ENCODE peak calls at places on chromosomes 11 and 22, in six cellular contexts. One of them, this sample, is unnamed.

GRCh38 chr11:22169833-22170232 is 23.1 kb upstream of the ANO5 start:
- DNase-seq in amniotic epithelial cell: peak; percentile 1
- DNase-seq in NCI-H2029 treated with DMSO at 0.1 percent for 48 hours: peak; percentile 15
- DNase-seq in stimulated activated CD8-positive, alpha-beta memory T cell treated with anti-CD3 and anti-CD28 coated beads, Interleukin-4, amount 100 ng/mL, for 1 hour: no peak
- DNase-seq in foreskin fibroblast: no peak
- DNase-seq in fibroblast of the aortic adventitia: no peak
- DNase-seq in this sample: peak; percentile 13

GRCh38 chr11:84142411-84142810 is 856.2 kb upstream of the CCDC90B start:
- DNase-seq in fibroblast of the aortic adventitia: no peak
- DNase-seq in foreskin fibroblast: no peak
- DNase-seq in NCI-H2029 treated with DMSO at 0.1 percent for 48 hours: no peak
- DNase-seq in amniotic epithelial cell: no peak
- DNase-seq in stimulated activated CD8-positive, alpha-beta memory T cell treated with anti-CD3 and anti-CD28 coated beads, Interleukin-4, amount 100 ng/mL, for 1 hour: no peak
- DNase-seq in this sample: no peak

GRCh38 chr11:76613901-76614300 is 56.6 kb downstream of the LRRC32 start:
- DNase-seq in foreskin fibroblast: no peak
- DNase-seq in NCI-H2029 treated with DMSO at 0.1 percent for 48 hours: no peak
- DNase-seq in amniotic epithelial cell: no peak
- DNase-seq in stimulated activated CD8-positive, alpha-beta memory T cell treated with anti-CD3 and anti-CD28 coated beads, Interleukin-4, amount 100 ng/mL, for 1 hour: no peak
- DNase-seq in fibroblast of the aortic adventitia: no peak
- DNase-seq in this sample: no peak

GRCh38 chr11:62578541-62578940 is 4.8 kb upstream of the EEF1G start:
- DNase-seq in NCI-H2029 treated with DMSO at 0.1 percent for 48 hours: no peak
- DNase-seq in stimulated activated CD8-positive, alpha-beta memory T cell treated with anti-CD3 and anti-CD28 coated beads, Interleukin-4, amount 100 ng/mL, for 1 hour: no peak
- DNase-seq in fibroblast of the aortic adventitia: no peak
- DNase-seq in foreskin fibroblast: no peak
- DNase-seq in amniotic epithelial cell: no peak
- DNase-seq in this sample: no peak

GRCh38 chr11:17479284-17480214 is 2.9 kb upstream of the ABCC8 start:
- DNase-seq in stimulated activated CD8-positive, alpha-beta memory T cell treated with anti-CD3 and anti-CD28 coated beads, Interleukin-4, amount 100 ng/mL, for 1 hour: no peak
- DNase-seq in amniotic epithelial cell: peak; percentile 22
- DNase-seq in NCI-H2029 treated with DMSO at 0.1 percent for 48 hours: peak; percentile 29
- DNase-seq in fibroblast of the aortic adventitia: peak; percentile 17
- DNase-seq in foreskin fibroblast: peak; percentile 12
- DNase-seq in this sample: peak; percentile 58

GRCh38 chr11:13324141-13324540 is 46.6 kb downstream of the BMAL1 start:
- DNase-seq in NCI-H2029 treated with DMSO at 0.1 percent for 48 hours: no peak
- DNase-seq in foreskin fibroblast: no peak
- DNase-seq in stimulated activated CD8-positive, alpha-beta memory T cell treated with anti-CD3 and anti-CD28 coated beads, Interleukin-4, amount 100 ng/mL, for 1 hour: no peak
- DNase-seq in amniotic epithelial cell: no peak
- DNase-seq in fibroblast of the aortic adventitia: no peak
- DNase-seq in this sample: no peak

GRCh38 chr22:38750638-38751037 is 5.2 kb downstream of the SUN2 start:
- DNase-seq in stimulated activated CD8-positive, alpha-beta memory T cell treated with anti-CD3 and anti-CD28 coated beads, Interleukin-4, amount 100 ng/mL, for 1 hour: no peak
- DNase-seq in amniotic epithelial cell: no peak
- DNase-seq in fibroblast of the aortic adventitia: no peak
- DNase-seq in foreskin fibroblast: no peak
- DNase-seq in NCI-H2029 treated with DMSO at 0.1 percent for 48 hours: no peak
- DNase-seq in this sample: no peak

GRCh38 chr22:19706661-19707151 is 7.6 kb upstream of the SEPTIN5 start:
- DNase-seq in fibroblast of the aortic adventitia: no peak
- DNase-seq in amniotic epithelial cell: no peak
- DNase-seq in stimulated activated CD8-positive, alpha-beta memory T cell treated with anti-CD3 and anti-CD28 coated beads, Interleukin-4, amount 100 ng/mL, for 1 hour: no peak
- DNase-seq in foreskin fibroblast: no peak
- DNase-seq in NCI-H2029 treated with DMSO at 0.1 percent for 48 hours: no peak
- DNase-seq in this sample: no peak

GRCh38 chr11:104873252-104873651 is 25.0 kb downstream of the CASP12 start:
- DNase-seq in NCI-H2029 treated with DMSO at 0.1 percent for 48 hours: no peak
- DNase-seq in fibroblast of the aortic adventitia: no peak
- DNase-seq in amniotic epithelial cell: no peak
- DNase-seq in stimulated activated CD8-positive, alpha-beta memory T cell treated with anti-CD3 and anti-CD28 coated beads, Interleukin-4, amount 100 ng/mL, for 1 hour: no peak
- DNase-seq in foreskin fibroblast: no peak
- DNase-seq in this sample: no peak

This sample was measured in A549.